ENCODE peak calls at places on chromosomes 4 and X, in six cellular contexts. O is H9, J is HepG2, U is fibroblast of lung, A is astrocyte, S is SK-N-SH. P is an unnamed sample.

GRCh38 chr4:56908206-56909082 is 744 bp downstream of the REST start:
- DNase-seq in J (peak; percentile 47), U (peak; percentile 65), S (peak; percentile 86), A (peak; percentile 49), O (peak; percentile 87), P (peak; percentile 69)

GRCh38 chr4:112099701-112100289 is 45.5 kb upstream of the FAM241A start:
- DNase-seq in J (peak; percentile 57), O (no peak), A (peak; percentile 39), U (peak; percentile 85), S (peak; percentile 52), P (no peak)

GRCh38 chr4:184441461-184442392 is 32.6 kb downstream of the IRF2 start:
- DNase-seq in U (peak; percentile 24), S (no peak), A (no peak), J (no peak), O (peak; percentile 52), P (no peak)

GRCh38 chr4:30717208-30718020 is 2.8 kb upstream of the PCDH7 start:
- DNase-seq in A (peak; percentile 78), O (peak; percentile 83), S (peak; percentile 42), J (no peak), U (peak; percentile 78), P (no peak)

GRCh38 chr4:174490356-174490969 is 31.8 kb downstream of the HPGD start:
- DNase-seq in A (peak; percentile 49), U (peak; percentile 59), J (no peak), O (no peak), S (no peak), P (no peak)

GRCh38 chr4:84530871-84531270 is 31.8 kb upstream of the NKX6-1 start:
- DNase-seq in U (peak; percentile 10), J (no peak), A (peak; percentile 11), O (no peak), S (no peak), P (no peak)

GRCh38 chr4:173013232-173013932 is 155.2 kb upstream of the GALNT7 start:
- DNase-seq in U (peak; percentile 63), O (peak; percentile 57), A (no peak), S (peak; percentile 58), J (peak; percentile 21), P (peak; percentile 75)

GRCh38 chr4:147515220-147515936 is 34.5 kb downstream of the EDNRA start:
- DNase-seq in J (no peak), A (no peak), S (no peak), U (no peak), O (no peak), P (no peak)

GRCh38 chr4:136241221-136241986 is 1290.9 kb downstream of the PCDH18 start:
- DNase-seq in J (no peak), A (peak; percentile 78), S (no peak), U (no peak), O (no peak), P (no peak)

GRCh38 chrX:39652336-39652735 is 445.4 kb downstream of the BCOR start:
- DNase-seq in J (no peak), O (peak; percentile 70), U (peak; percentile 11), S (peak; percentile 34), A (no peak), P (peak; percentile 43)

GRCh38 chr4:168550071-168550766 is 53.4 kb downstream of the PALLD start:
- DNase-seq in O (no peak), A (peak; percentile 42), S (no peak), J (no peak), U (no peak), P (no peak)

GRCh38 chr4:7095611-7096155 is 27.8 kb upstream of the GRPEL1 start:
- DNase-seq in S (no peak), O (no peak), U (no peak), J (no peak), A (no peak), P (no peak)

GRCh38 chr4:105843941-105844340 is 51.3 kb upstream of the NPNT start:
- DNase-seq in U (no peak), A (no peak), S (no peak), J (no peak), O (no peak), P (no peak)

GRCh38 chr4:176587920-176588319 is 204.8 kb downstream of the VEGFC start:
- DNase-seq in A (peak; percentile 72), S (no peak), J (no peak), U (peak; percentile 96), O (no peak), P (no peak)

GRCh38 chr4:76305971-76306881 is at the start of gene STBD1:
- DNase-seq in U (peak; percentile 61), J (peak; percentile 68), O (peak; percentile 88), A (peak; percentile 60), S (peak; percentile 86), P (no peak)

GRCh38 chr4:13540446-13541175 is 3.7 kb downstream of the NKX3-2 start:
- DNase-seq in O (peak; percentile 32), S (peak; percentile 28), U (no peak), J (no peak), A (no peak), P (no peak)

GRCh38 chrX:40155617-40156471 is 58.1 kb upstream of the BCOR start:
- DNase-seq in S (peak; percentile 64), A (no peak), U (no peak), O (no peak), J (no peak), P (no peak)

GRCh38 chr4:140038031-140038533 is 115.9 kb downstream of the MAML3 start:
- DNase-seq in A (peak; percentile 88), S (no peak), O (no peak), U (no peak), J (peak; percentile 52), P (peak; percentile 56)

DNA sequence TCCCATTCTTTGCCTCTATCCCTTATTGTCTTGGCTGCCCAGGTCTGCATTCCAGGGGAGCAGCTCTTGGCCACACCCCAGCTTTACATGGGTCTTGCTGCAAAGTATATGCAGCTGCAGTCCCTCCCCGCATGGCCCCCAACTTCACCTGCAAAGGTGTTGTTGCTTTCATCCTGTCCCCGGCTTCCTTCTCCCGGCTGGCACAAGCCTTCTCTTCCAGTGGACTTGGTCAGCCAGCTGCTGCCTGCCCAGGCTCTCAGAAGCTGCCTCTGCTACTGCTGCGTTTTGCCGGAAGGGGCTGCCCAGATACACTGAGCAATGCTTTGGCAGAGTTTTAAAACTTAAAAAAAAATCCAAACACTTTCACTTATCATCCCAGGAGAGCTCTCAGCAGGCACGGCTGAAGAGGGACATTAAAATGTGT is 121.2 kb upstream of the PDLIM3 start:
- DNase-seq in J (no peak), A (peak; percentile 42), S (no peak), U (peak; percentile 54), O (peak; percentile 55), P (no peak)
- H3K9ac ChIP-seq in J (no peak overlapping the region), A (peak overlapping the region; percentile 47), S (no peak overlapping the region), U (no peak overlapping the region), O (no peak overlapping the region), P (no peak overlapping the region)

GRCh38 chrX:108312011-108312410 is 126.2 kb downstream of the COL4A6 start:
- DNase-seq in S (no peak), O (no peak), U (no peak), J (no peak), A (peak; percentile 42), P (no peak)

GRCh38 chrX:108313662-108314061 is 124.6 kb downstream of the COL4A6 start:
- DNase-seq in O (no peak), U (no peak), J (no peak), S (no peak), A (peak; percentile 32), P (no peak)

GRCh38 chrX:108316456-108316855 is 121.8 kb downstream of the COL4A6 start:
- DNase-seq in A (no peak), S (no peak), U (no peak), O (no peak), J (no peak), P (no peak)

GRCh38 chrX:108310511-108310910 is 127.7 kb downstream of the COL4A6 start:
- DNase-seq in O (no peak), A (peak; percentile 3), U (no peak), S (no peak), J (no peak), P (no peak)

GRCh38 chrX:108312938-108313337 is 125.3 kb downstream of the COL4A6 start:
- DNase-seq in U (peak; percentile 61), J (no peak), O (peak; percentile 73), A (peak; percentile 61), S (no peak), P (no peak)
- H3K9ac ChIP-seq in U (no peak overlapping the region), J (no peak overlapping the region), O (no peak overlapping the region), A (no peak overlapping the region), S (no peak overlapping the region), P (no peak overlapping the region)

DNA sequence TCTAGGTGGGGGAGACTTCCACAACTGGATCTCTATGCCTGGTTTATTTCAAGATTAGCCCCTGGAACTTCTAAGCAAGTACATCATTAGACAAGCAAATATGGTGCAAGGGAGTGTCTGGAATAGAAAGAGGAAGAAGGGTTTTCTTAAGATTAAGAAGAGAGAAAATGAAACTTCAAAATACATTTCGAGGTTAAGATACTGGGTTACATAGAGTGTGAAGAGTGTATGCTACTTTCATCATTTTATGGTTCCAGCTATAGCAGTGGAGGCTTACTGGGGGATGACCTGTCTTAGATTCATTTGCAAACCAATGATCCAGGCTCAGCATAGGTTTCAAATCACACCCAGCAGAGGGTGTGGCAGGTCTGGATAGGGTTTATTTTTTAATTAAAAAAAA is 144.4 kb upstream of the GATB start:
- DNase-seq in S (no peak), J (no peak), O (no peak), A (no peak), U (no peak), P (no peak)
- H3K9ac ChIP-seq in S (no peak overlapping the region), J (no peak overlapping the region), O (no peak overlapping the region), A (no peak overlapping the region), U (no peak overlapping the region), P (no peak overlapping the region)

GRCh38 chrX:96907888-96908287 is 24.2 kb downstream of the RPA4 start:
- DNase-seq in U (no peak), J (no peak), A (no peak), S (no peak), O (no peak), P (no peak)
- H3K9ac ChIP-seq in U (no peak overlapping the region), J (no peak overlapping the region), A (no peak overlapping the region), S (no peak overlapping the region), O (no peak overlapping the region), P (no peak overlapping the region)

GRCh38 chrX:46574941-46575381 is 1.4 kb downstream of the CHST7 start:
- DNase-seq in A (no peak), U (no peak), S (peak; percentile 41), O (peak; percentile 41), J (no peak), P (no peak)
- H3K9ac ChIP-seq in A (peak overlapping the region; percentile 76), U (peak overlapping the region; percentile 23), S (no peak overlapping the region), O (peak overlapping the region; percentile 6), J (peak overlapping the region; percentile 54), P (no peak overlapping the region)

DNA sequence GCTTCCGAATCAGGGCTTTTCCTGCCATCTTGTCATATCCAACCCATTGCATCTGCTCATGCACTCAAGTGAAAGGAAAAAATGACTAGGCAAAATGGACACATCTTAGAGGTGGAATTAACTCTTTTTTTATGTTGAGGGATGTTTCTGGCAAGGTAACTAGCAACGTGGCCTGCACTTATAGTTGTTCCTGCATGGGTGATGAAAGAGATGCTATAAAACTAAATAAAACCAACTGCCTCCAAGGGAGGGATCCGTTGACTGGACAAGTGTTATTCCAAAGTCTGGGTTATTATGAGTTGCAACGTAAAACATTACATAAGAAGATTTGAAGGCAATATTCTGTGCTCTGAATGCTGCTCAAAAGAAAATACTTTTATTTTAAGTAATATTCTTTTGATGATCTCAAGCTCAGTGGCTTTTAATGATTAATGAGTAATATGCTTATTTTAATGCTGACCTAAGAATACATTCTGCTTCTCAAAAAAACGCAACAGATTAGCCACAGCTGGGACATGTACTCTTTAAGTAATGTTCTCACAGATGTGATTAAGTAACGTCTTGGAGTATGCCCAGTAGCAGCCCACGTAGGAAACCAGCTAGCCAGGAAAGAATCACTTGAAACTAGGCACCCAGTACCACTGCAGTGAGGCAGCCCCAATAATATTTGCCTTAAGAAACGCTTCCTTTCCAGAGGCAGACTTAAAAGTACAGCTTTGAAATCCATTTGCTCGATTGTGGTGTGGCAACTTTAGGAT is 27.4 kb downstream of the KLF3 start:
- DNase-seq in A (peak; percentile 84), J (no peak), S (no peak), O (no peak), U (peak; percentile 96), P (no peak)
- H3K9ac ChIP-seq in A (no peak overlapping the region), J (no peak overlapping the region), S (no peak overlapping the region), O (no peak overlapping the region), U (no peak overlapping the region), P (no peak overlapping the region)

P was measured in DND-41.